ENCODE peak calls at places on chromosome 22, in eight cellular contexts. S, X, Z, J, T, P, W and V are unnamed samples.

GRCh38 chr22:33829549-33830280 is 90.6 kb downstream of the LARGE1 start:
- DNase-seq in J (no peak), T (no peak), W (no peak), S (no peak), Z (no peak), P (no peak), X (no peak), V (no peak)

GRCh38 chr22:24088796-24089195 is 77.7 kb downstream of the CABIN1 start:
- DNase-seq in S (no peak), X (no peak), W (no peak), Z (peak; percentile 42), P (no peak), T (peak; percentile 55), J (no peak), V (no peak)

GRCh38 chr22:25903294-25903693 is 161.3 kb downstream of the MYO18B start:
- DNase-seq in S (no peak), P (no peak), J (no peak), X (no peak), T (no peak), Z (no peak), W (peak; percentile 7), V (no peak)

GRCh38 chr22:17578129-17578754 is 14.9 kb downstream of the SLC25A18 start:
- DNase-seq in T (peak; percentile 36), P (no peak), J (peak; percentile 84), S (peak; percentile 21), Z (peak; percentile 21), W (no peak), X (peak; percentile 70), V (no peak)

GRCh38 chr22:35357883-35358621 is 22.8 kb upstream of the HMOX1 start:
- DNase-seq in X (no peak), S (no peak), P (no peak), T (peak; percentile 40), Z (no peak), J (no peak), W (peak; percentile 72), V (peak; percentile 43)

GRCh38 chr22:22425783-22426624 is 82.5 kb downstream of the ZNF280B start:
- DNase-seq in P (no peak), W (no peak), J (no peak), T (no peak), Z (no peak), S (peak; percentile 63), X (no peak), V (no peak)

GRCh38 chr22:37161442-37161841 is 11.7 kb upstream of the IL2RB start:
- DNase-seq in W (peak; percentile 23), T (no peak), J (no peak), P (no peak), X (no peak), Z (no peak), S (peak; percentile 18), V (peak; percentile 53)

GRCh38 chr22:28017859-28018258 is 98.8 kb upstream of the PITPNB start:
- DNase-seq in W (no peak), S (no peak), Z (no peak), T (no peak), X (peak; percentile 12), P (no peak), J (no peak), V (no peak)

GRCh38 chr22:31491218-31491962 is 1.7 kb upstream of the EIF4ENIF1 start:
- DNase-seq in Z (peak; percentile 19), P (no peak), X (no peak), W (no peak), T (no peak), S (no peak), J (no peak), V (no peak)

GRCh38 chr22:39808087-39808486 is 85.5 kb downstream of the ENTHD1 start:
- DNase-seq in P (no peak), X (no peak), W (peak; percentile 31), J (no peak), T (peak; percentile 6), Z (peak; percentile 2), S (peak; percentile 30), V (peak; percentile 36)

GRCh38 chr22:17777005-17777716 is 2.9 kb upstream of the BID start:
- DNase-seq in Z (no peak), P (peak; percentile 48), J (peak; percentile 53), T (no peak), X (peak; percentile 54), S (peak; percentile 53), W (no peak), V (no peak)

GRCh38 chr22:44888491-44888941 is 121.3 kb downstream of the PHF21B start:
- DNase-seq in J (no peak), X (no peak), P (no peak), T (no peak), S (no peak), Z (no peak), W (no peak), V (no peak)

GRCh38 chr22:24542641-24543040 is 12.3 kb downstream of the GUCD1 start:
- DNase-seq in S (no peak), Z (no peak), P (no peak), T (no peak), J (peak; percentile 63), X (peak; percentile 79), W (no peak), V (no peak)

GRCh38 chr22:42993651-42994275 is 21.2 kb downstream of the PACSIN2 start:
- DNase-seq in W (no peak), S (peak; percentile 99), T (peak; percentile 60), Z (peak; percentile 83), P (no peak), X (no peak), J (peak; percentile 31), V (no peak)

GRCh38 chr22:42992886-42993479 is 22.0 kb downstream of the PACSIN2 start:
- DNase-seq in W (no peak), T (no peak), P (no peak), S (no peak), J (no peak), Z (no peak), X (no peak), V (no peak)

GRCh38 chr22:42996646-42997365 is 18.1 kb downstream of the PACSIN2 start:
- DNase-seq in S (no peak), Z (no peak), T (no peak), J (peak; percentile 71), W (no peak), X (no peak), P (no peak), V (no peak)

GRCh38 chr22:42994276-42994916 is 20.6 kb downstream of the PACSIN2 start:
- DNase-seq in J (no peak), X (no peak), P (no peak), Z (no peak), W (no peak), S (peak; percentile 27), T (no peak), V (no peak)

GRCh38 chr22:42994917-42995562 is 19.9 kb downstream of the PACSIN2 start:
- DNase-seq in P (no peak), T (peak; percentile 94), X (no peak), J (peak; percentile 94), W (no peak), S (peak; percentile 98), Z (peak; percentile 94), V (peak; percentile 71)
- H3K4me1 ChIP-seq in P (peaks cover 3% of the 10 kb centered on the region), T (peaks cover 41% of the 10 kb centered on the region), X (peaks cover 22% of the 10 kb centered on the region), J (peaks cover 94% of the 10 kb centered on the region), W (peaks cover 20% of the 10 kb centered on the region), S (peaks cover 96% of the 10 kb centered on the region), Z (peaks cover 53% of the 10 kb centered on the region), V (peaks cover 90% of the 10 kb centered on the region)

DNA sequence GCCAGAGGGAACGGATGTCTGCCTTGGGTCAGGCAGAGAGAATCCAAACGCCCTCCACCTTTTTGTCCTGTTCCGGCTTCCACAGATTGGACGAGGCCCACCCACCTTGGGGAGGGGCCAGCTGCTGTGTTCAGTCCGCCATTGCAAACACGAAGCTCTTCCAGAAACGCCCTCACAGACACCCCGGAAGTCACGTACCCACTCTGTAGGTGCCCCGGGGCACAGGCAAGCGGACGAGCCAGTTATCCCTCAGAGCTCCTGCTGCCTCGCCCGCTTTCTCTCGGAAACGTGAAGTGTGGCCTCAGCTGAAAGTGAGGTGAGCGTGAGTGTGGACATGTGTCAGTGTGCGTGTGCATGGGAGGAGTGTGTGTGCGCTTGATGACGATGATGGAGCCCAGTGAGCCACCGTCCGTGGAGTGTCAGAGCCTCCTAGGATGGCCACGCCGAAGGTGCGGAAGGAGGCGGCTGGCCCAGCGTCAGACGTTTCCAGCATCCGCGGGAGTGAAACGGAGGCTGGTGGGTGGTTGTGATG is 869.2 kb downstream of the TBC1D22A start:
- DNase-seq in J (no peak), W (peak; percentile 65), T (no peak), Z (no peak), S (no peak), X (no peak), P (no peak), V (no peak)
- H3K9me3 ChIP-seq in J (no peaks in the 10 kb centered on the region), W (peaks cover 8% of the 10 kb centered on the region), T (peaks cover 61% of the 10 kb centered on the region), Z (peaks cover 7% of the 10 kb centered on the region), S (peaks cover 3% of the 10 kb centered on the region), X (no peaks in the 10 kb centered on the region), P (no peaks in the 10 kb centered on the region), V (no peaks in the 10 kb centered on the region)

DNA sequence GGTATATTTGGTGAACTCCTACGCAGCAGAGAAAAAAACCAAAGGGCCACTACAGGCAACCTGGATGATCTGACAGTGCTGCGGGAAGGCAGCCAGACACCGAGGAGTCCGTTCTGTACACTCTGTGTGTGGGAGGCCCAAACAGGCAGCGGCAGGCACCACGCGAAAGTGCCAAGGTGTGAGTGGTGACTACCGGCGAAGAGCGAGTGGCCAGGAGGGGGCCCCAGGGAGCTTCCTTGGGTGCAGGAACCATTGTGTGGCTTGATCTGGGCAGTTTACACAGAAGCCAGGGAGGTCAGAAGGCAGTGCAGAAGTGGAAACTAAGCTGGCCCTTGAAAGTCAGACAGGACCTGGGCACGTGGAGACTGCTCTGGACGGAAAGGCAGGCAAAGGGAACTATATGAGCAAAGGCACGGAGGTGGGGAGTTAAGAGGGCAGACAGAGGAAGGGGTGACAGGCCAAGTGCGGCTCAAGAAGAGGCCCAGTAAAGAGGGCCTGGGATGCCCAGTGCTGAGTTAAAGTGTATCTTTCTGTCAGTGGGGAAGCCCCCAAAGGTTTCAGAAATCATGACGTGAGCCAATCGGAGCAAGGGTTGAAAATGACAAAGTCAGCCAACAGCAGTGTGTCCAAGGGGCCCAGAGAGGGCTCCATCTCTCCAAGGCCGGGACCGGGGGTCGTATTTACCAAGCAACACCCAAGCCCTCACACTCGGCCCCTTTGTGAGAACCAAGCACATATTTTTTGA is 10.6 kb downstream of the TMEM184B start:
- DNase-seq in T (no peak), S (peak; percentile 54), J (peak; percentile 67), P (no peak), W (no peak), Z (no peak), X (peak; percentile 68), V (no peak)
- H3K4me1 ChIP-seq in T (peaks cover 33% of the 10 kb centered on the region), S (peaks cover 63% of the 10 kb centered on the region), J (peaks cover 46% of the 10 kb centered on the region), P (peaks cover 20% of the 10 kb centered on the region), W (peaks cover 6% of the 10 kb centered on the region), Z (peaks cover 50% of the 10 kb centered on the region), X (peaks cover 72% of the 10 kb centered on the region), V (peaks cover 6% of the 10 kb centered on the region)

GRCh38 chr22:47847281-47847890 is 1084.9 kb downstream of the TBC1D22A start:
- DNase-seq in J (no peak), T (no peak), W (no peak), Z (no peak), S (no peak), X (no peak), P (no peak), V (no peak)

GRCh38 chr22:47846206-47846605 is 1083.8 kb downstream of the TBC1D22A start:
- DNase-seq in P (no peak), W (no peak), S (no peak), X (no peak), Z (no peak), T (no peak), J (no peak), V (no peak)

GRCh38 chr22:47850644-47851151 is 1088.2 kb downstream of the TBC1D22A start:
- DNase-seq in W (no peak), S (no peak), T (no peak), X (no peak), P (no peak), Z (no peak), J (no peak), V (no peak)

GRCh38 chr22:47851586-47851985 is 1089.1 kb downstream of the TBC1D22A start:
- DNase-seq in J (no peak), Z (no peak), T (no peak), X (no peak), S (no peak), P (no peak), W (no peak), V (no peak)

GRCh38 chr22:47848384-47848920 is 1086.0 kb downstream of the TBC1D22A start:
- DNase-seq in J (no peak), P (no peak), X (no peak), Z (no peak), W (no peak), T (no peak), S (no peak), V (no peak)
- H3K9me3 ChIP-seq in J (no peaks in the 10 kb centered on the region), P (no peaks in the 10 kb centered on the region), X (no peaks in the 10 kb centered on the region), Z (no peaks in the 10 kb centered on the region), W (no peaks in the 10 kb centered on the region), T (peaks cover 38% of the 10 kb centered on the region), S (no peaks in the 10 kb centered on the region), V (no peaks in the 10 kb centered on the region)